ENCODE peak calls at places on chromosomes 3 and 15, in nine cellular contexts. I is heart left ventricle, Q is cardiac muscle cell, C is lower lobe of right lung, T is breast epithelium, R is A673, O is stomach, D is PC-9, B is H7. K is an unnamed sample.

GRCh38 chr3:158660711-158661110 is 11.7 kb downstream of the LXN start:
- DNase-seq in B (no peak), I (no peak), O (no peak), R (no peak), T (no peak), D (no peak), C (no peak), Q (no peak), K (no peak)

GRCh38 chr15:70505411-70505919 is 257.9 kb downstream of the UACA start:
- DNase-seq in Q (no peak), O (no peak), C (no peak), D (peak; percentile 74), R (peak; percentile 60), B (no peak), I (no peak), T (no peak), K (peak; percentile 21)

GRCh38 chr15:65192016-65192415 is 6.9 kb upstream of the CLPX start:
- DNase-seq in C (no peak), R (peak; percentile 40), O (no peak), T (no peak), B (no peak), Q (no peak), I (no peak), D (no peak), K (no peak)

GRCh38 chr3:125140817-125141595 is 71.5 kb downstream of the SLC12A8 start:
- DNase-seq in D (no peak), Q (no peak), C (no peak), I (peak; percentile 48), R (no peak), T (no peak), O (no peak), B (peak; percentile 73), K (no peak)

GRCh38 chr15:71706461-71707229 is 103.7 kb upstream of the NR2E3 start:
- DNase-seq in C (no peak), Q (no peak), B (no peak), R (no peak), T (no peak), O (no peak), D (no peak), I (no peak), K (no peak)

GRCh38 chr3:112847692-112848091 is 1.0 kb upstream of the CD200R1L start:
- DNase-seq in B (no peak), T (no peak), O (no peak), C (no peak), I (no peak), R (no peak), Q (no peak), D (no peak), K (no peak)

GRCh38 chr15:93035953-93036810 is 52.8 kb downstream of the RGMA start:
- DNase-seq in R (peak; percentile 72), D (no peak), I (no peak), T (peak; percentile 48), B (peak; percentile 89), C (peak; percentile 45), O (peak; percentile 51), Q (peak; percentile 61), K (peak; percentile 62)

GRCh38 chr3:32381922-32382321 is 9.7 kb upstream of the CMTM7 start:
- DNase-seq in Q (no peak), O (no peak), I (no peak), D (no peak), B (no peak), C (no peak), R (no peak), T (no peak), K (no peak)

GRCh38 chr3:108528459-108529231 is 18.2 kb upstream of the MYH15 start:
- DNase-seq in B (no peak), R (no peak), D (no peak), Q (no peak), O (no peak), I (no peak), C (no peak), T (no peak), K (no peak)

GRCh38 chr3:19711160-19711782 is 222.7 kb downstream of the EFHB start:
- DNase-seq in O (no peak), R (no peak), B (peak; percentile 21), D (no peak), Q (no peak), I (no peak), T (no peak), C (no peak), K (no peak)

GRCh38 chr15:42371125-42371524 is 11.8 kb downstream of the CAPN3 start:
- DNase-seq in R (peak; percentile 37), T (no peak), D (no peak), Q (no peak), B (no peak), O (no peak), C (no peak), I (no peak), K (no peak)

GRCh38 chr15:74385442-74386132 is 18.1 kb upstream of the CYP11A1 start:
- DNase-seq in B (peak; percentile 66), R (no peak), T (no peak), C (peak; percentile 32), I (peak; percentile 44), O (no peak), D (no peak), Q (no peak), K (no peak)

GRCh38 chr3:157475921-157476395 is 27.3 kb downstream of the VEPH1 start:
- DNase-seq in Q (no peak), T (no peak), I (no peak), D (no peak), C (no peak), R (peak; percentile 12), O (no peak), B (no peak), K (no peak)

GRCh38 chr3:109563149-109563548 is 225.8 kb upstream of the DPPA4 start:
- DNase-seq in B (no peak), O (no peak), C (no peak), T (no peak), D (no peak), Q (no peak), I (no peak), R (no peak), K (no peak)

GRCh38 chr15:69794643-69795461 is 302.9 kb downstream of the TLE3 start:
- DNase-seq in O (no peak), D (peak; percentile 70), I (peak; percentile 38), R (no peak), T (no peak), B (peak; percentile 57), Q (peak; percentile 34), C (no peak), K (no peak)

GRCh38 chr3:82927309-82928253 is 1166.1 kb upstream of the GBE1 start:
- DNase-seq in R (no peak), C (no peak), D (no peak), O (no peak), I (no peak), Q (no peak), T (no peak), B (no peak), K (no peak)

GRCh38 chr3:102129774-102130608 is 280.7 kb downstream of the NFKBIZ start:
- DNase-seq in R (no peak), D (no peak), T (no peak), O (no peak), I (peak; percentile 26), C (no peak), Q (no peak), B (no peak), K (no peak)

GRCh38 chr3:196948442-196949365 is 6.4 kb upstream of the NCBP2 start:
- DNase-seq in T (no peak), R (no peak), C (no peak), Q (no peak), D (no peak), O (no peak), I (no peak), B (peak; percentile 86), K (no peak)

DNA sequence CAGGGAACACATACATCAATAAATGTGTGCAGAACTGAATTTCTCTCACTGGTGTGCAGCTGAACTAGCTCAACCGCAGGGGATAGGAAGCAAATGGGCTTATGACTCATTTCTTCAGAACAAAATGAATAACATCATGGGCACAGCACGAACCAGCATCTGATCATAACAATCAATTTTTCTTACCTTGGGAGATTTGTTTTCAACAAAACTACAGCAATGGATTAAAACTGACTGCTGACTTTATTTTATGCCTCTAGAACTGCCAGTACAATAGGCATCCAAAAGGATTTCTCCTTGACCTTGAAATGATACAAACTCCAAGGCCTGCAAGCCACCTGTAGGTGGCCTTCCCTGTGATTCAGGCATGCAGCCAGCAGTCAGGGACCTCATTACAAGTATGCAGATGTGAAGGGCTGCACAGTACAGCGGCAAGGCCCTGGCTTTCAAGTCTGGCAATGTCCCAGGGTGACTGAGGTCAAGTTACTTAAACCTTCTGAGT is 26.1 kb downstream of the TAMM41 start:
- DNase-seq in O (peak; percentile 37), R (peak; percentile 33), T (no peak), I (no peak), B (no peak), Q (peak; percentile 37), D (no peak), C (no peak), K (no peak)
- H3K36me3 ChIP-seq in O (peaks cover 90% of the 10 kb centered on the region), R (peaks cover 10% of the 10 kb centered on the region), T (no peaks in the 10 kb centered on the region), I (peaks cover 93% of the 10 kb centered on the region), B (peaks cover 4% of the 10 kb centered on the region), Q (peaks cover 22% of the 10 kb centered on the region), D (peaks cover 12% of the 10 kb centered on the region), C (peaks cover 83% of the 10 kb centered on the region), K (peaks cover 78% of the 10 kb centered on the region)

GRCh38 chr15:90618330-90619136 is 88.8 kb downstream of the CRTC3 start:
- DNase-seq in D (no peak), R (no peak), O (no peak), C (no peak), Q (no peak), B (no peak), I (no peak), T (no peak), K (no peak)
- H3K36me3 ChIP-seq in D (no peaks in the 10 kb centered on the region), R (no peaks in the 10 kb centered on the region), O (peaks cover 78% of the 10 kb centered on the region), C (peaks cover 77% of the 10 kb centered on the region), Q (peaks cover 7% of the 10 kb centered on the region), B (no peaks in the 10 kb centered on the region), I (peaks cover 92% of the 10 kb centered on the region), T (no peaks in the 10 kb centered on the region), K (peaks cover 89% of the 10 kb centered on the region)

DNA sequence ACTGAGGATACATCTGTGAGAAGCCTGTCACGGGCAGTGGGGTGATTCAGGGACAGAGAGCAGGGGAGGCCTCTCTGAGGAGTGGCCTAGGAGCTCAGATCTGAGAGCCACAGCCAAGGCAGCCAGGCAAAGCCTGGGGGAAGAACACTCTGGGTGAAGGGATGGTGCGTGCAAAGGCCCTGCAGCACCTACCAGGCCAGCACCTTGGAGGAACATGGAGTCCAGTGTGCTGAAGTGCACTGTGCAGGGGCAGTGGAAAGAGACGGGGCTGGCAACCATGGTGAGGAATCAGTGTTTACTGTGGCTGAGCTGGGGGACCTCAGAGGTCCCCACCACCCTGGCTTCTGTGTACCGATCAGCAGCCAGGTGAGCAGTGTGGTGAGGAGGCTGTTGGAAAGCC is 48.0 kb downstream of the NUP210 start:
- DNase-seq in C (no peak), O (no peak), I (no peak), T (no peak), D (no peak), Q (no peak), B (no peak), R (no peak), K (no peak)
- H3K36me3 ChIP-seq in C (peaks cover 57% of the 10 kb centered on the region), O (peaks cover 73% of the 10 kb centered on the region), I (no peaks in the 10 kb centered on the region), T (no peaks in the 10 kb centered on the region), D (peaks cover 25% of the 10 kb centered on the region), Q (peaks cover 14% of the 10 kb centered on the region), B (peaks cover 38% of the 10 kb centered on the region), R (no peaks in the 10 kb centered on the region), K (no peaks in the 10 kb centered on the region)

GRCh38 chr15:90763700-90764099 is 46.6 kb downstream of the BLM start:
- DNase-seq in R (no peak), T (no peak), Q (no peak), O (no peak), C (no peak), B (no peak), I (no peak), D (no peak), K (no peak)
- H3K36me3 ChIP-seq in R (peaks cover 33% of the 10 kb centered on the region), T (no peaks in the 10 kb centered on the region), Q (no peaks in the 10 kb centered on the region), O (no peaks in the 10 kb centered on the region), C (no peaks in the 10 kb centered on the region), B (peaks cover 6% of the 10 kb centered on the region), I (no peaks in the 10 kb centered on the region), D (no peaks in the 10 kb centered on the region), K (no peaks in the 10 kb centered on the region)

K was measured in upper lobe of right lung.